ENCODE peak calls at places on chromosomes 2 and 18, in four cellular contexts. C is heart left ventricle, S is tibial nerve, J is neural progenitor cell. G is an unnamed sample. For H3K27me3 and H3K4me1, the result is how much of the 10 kb centered on the place peaks cover.

GRCh38 chr2:241943209-241943850 is 73.8 kb downstream of the RTP5 start:
- DNase-seq in S (no peak), C (no peak), J (no peak), G (no peak)

GRCh38 chr18:9539283-9539682 is 64.0 kb downstream of the RALBP1 start:
- DNase-seq in J (no peak), S (no peak), C (no peak), G (no peak)

GRCh38 chr2:237879058-237879430 is 19.6 kb downstream of the RAMP1 start:
- DNase-seq in C (no peak), J (no peak), S (no peak), G (peak)

GRCh38 chr2:64288321-64288931 is 144.2 kb upstream of the PELI1 start:
- DNase-seq in J (no peak), C (peak), S (no peak), G (no peak)

GRCh38 chr18:73939391-73939790 is 208.2 kb downstream of the FBXO15 start:
- DNase-seq in J (no peak), C (no peak), S (no peak), G (no peak)

GRCh38 chr2:226799211-226799975 is at the start of gene IRS1:
- DNase-seq in C (peak), J (peak), S (peak), G (peak)

GRCh38 chr18:70981400-70982140 is 692.7 kb downstream of the SOCS6 start:
- DNase-seq in S (no peak), J (no peak), C (no peak), G (no peak)

GRCh38 chr2:26562811-26563645 is 78.1 kb downstream of the CIB4 start:
- DNase-seq in J (no peak), S (peak), C (no peak), G (no peak)

GRCh38 chr2:54083021-54083420 is 32.4 kb upstream of the ACYP2 start:
- DNase-seq in C (no peak), J (peak), S (no peak), G (no peak)

GRCh38 chr2:207230261-207231105 is 64.7 kb upstream of the KLF7 start:
- DNase-seq in C (no peak), J (peak), S (no peak), G (peak)

GRCh38 chr2:234100686-234101085 is 50.2 kb downstream of the SPP2 start:
- DNase-seq in S (no peak), J (no peak), C (no peak), G (no peak)

GRCh38 chr18:52219102-52219501 is 120.9 kb upstream of the DCC start:
- DNase-seq in S (no peak), J (no peak), C (no peak), G (no peak)

GRCh38 chr2:233706720-233707119 is 6.0 kb upstream of the UGT1A5 start:
- DNase-seq in S (no peak), C (no peak), J (no peak), G (no peak)

GRCh38 chr2:61887684-61888303 is 662 bp downstream of the CCT4 start:
- DNase-seq in J (peak), S (peak), C (no peak), G (peak)

GRCh38 chr18:79952996-79953559 is 1.6 kb upstream of the SLC66A2 start:
- DNase-seq in C (no peak), S (no peak), J (peak), G (no peak)

GRCh38 chr18:79953921-79954651 is 2.6 kb upstream of the SLC66A2 start:
- DNase-seq in J (no peak), C (no peak), S (no peak), G (no peak)

GRCh38 chr18:79951545-79952456 is at the start of gene SLC66A2:
- DNase-seq in J (peak), C (peak), S (peak), G (peak)

GRCh38 chr18:79950440-79951341 is 762 bp downstream of the SLC66A2 start:
- DNase-seq in C (no peak), S (no peak), J (peak), G (no peak)

DNA sequence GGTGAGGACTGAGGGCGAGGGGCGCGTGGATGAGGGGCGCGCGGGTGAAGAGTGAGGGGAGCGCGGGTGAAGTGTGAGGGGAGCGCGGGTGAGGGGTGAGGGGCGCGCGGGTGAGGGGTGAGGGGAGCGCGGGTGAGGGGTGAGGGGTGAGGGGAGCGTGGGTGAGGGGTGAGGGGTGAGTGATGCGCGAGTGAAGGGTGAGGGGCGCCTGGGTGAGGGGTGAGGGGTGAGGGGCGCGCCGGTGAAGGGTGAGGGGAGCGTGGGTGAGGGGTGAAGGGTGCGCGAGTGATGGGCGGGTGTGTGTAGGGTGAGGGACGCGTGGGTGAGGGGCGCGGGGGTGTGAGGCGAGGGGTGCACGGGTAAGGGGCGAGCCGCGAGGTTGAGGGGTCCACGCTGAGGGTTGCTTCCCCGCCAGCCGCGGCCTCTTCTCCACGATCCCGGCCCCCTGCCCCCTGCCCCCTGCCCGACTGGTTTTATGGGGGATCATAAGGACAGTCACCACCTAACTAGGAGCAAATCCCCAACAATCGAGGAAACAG is 1.1 kb upstream of the SLC66A2 start:
- DNase-seq in S (no peak), C (no peak), J (no peak), G (no peak)
- H3K4me3 ChIP-seq in S (peak), C (peak), J (peak), G (peak)

GRCh38 chr18:76938619-76939018 is 116.3 kb downstream of the ZNF236 start:
- DNase-seq in C (no peak), S (no peak), J (no peak), G (no peak)
- H3K27me3 ChIP-seq in C (under half), S (under half), J (under half), G (under half)

DNA sequence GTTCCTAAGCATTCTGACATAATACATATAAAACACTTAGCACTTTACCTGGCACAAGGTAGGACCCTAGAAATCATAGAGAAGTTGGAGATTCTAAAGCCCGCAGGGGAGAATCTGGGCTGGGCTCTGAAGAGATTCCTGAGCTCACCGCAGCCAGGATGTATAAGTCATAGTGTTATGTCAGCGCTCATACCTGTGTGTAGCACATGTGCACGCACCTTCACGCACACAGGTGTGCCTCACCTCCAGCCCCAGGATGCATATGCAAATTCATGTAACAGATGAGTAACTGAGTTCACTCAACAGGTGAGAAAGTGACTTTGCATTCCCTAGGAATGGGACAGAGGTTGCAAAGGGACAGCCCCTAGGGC is 7.9 kb upstream of the SDC1 start:
- DNase-seq in C (no peak), S (no peak), J (no peak), G (peak)
- H3K4me1 ChIP-seq in C (under half), S (under half), J (under half), G (under half)

GRCh38 chr2:177242136-177242987 is 22.2 kb downstream of the NFE2L2 start:
- DNase-seq in C (no peak), J (no peak), S (peak), G (peak)

GRCh38 chr2:177241771-177242135 is 22.8 kb downstream of the NFE2L2 start:
- DNase-seq in J (no peak), S (no peak), C (no peak), G (no peak)

GRCh38 chr2:177244244-177244771 is 20.2 kb downstream of the NFE2L2 start:
- DNase-seq in S (no peak), C (no peak), J (no peak), G (no peak)

GRCh38 chr2:177243476-177243875 is 21.1 kb downstream of the NFE2L2 start:
- DNase-seq in J (no peak), C (no peak), S (no peak), G (no peak)

GRCh38 chr2:177243073-177243472 is 21.5 kb downstream of the NFE2L2 start:
- DNase-seq in C (no peak), S (no peak), J (no peak), G (no peak)
- H3K4me3 ChIP-seq in C (no peak), S (peak), J (no peak), G (no peak)

DNA sequence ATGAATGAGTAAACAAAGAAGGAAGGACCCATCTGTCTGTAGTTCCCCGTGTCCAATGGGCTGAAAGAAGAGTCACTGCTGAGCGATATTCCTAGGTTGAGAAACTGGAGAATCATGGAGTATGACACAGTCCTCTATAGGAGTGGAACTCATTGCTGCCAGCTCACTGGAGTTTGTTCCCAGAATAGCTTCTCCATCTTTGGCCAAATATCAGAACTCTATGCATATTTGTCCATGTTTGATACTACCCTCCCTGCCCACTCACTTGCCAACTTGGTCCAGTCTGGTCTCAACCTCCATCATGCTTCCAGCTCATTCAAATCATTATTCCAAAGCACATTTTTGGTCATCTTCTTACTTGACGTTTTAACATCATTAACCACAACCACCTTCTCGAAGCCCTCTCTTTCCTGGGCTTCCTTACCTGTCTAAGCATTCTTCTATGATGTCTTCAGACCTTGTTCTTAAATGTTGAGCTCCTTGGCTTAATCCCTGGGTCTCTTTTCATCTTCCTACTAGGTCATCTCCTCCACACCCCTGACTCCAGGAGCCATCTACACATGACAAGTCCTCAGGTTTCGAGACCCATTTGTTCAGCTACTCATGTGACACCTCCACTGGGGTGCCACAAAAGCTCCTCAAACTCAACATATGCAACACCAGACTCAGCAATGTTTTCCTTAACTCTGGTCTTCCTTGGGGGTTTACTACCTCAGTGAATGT is 221.6 kb downstream of the MYCN start:
- DNase-seq in S (no peak), C (no peak), J (no peak), G (no peak)
- H3K27me3 ChIP-seq in S (under half), C (under half), J (under half), G (under half)

GRCh38 chr2:231613655-231614558 is 21.2 kb downstream of the TEX44 start:
- DNase-seq in S (peak), C (peak), J (peak), G (peak)

GRCh38 chr2:231612199-231613053 is 19.8 kb downstream of the TEX44 start:
- DNase-seq in J (peak), C (peak), S (peak), G (peak)

GRCh38 chr2:231615058-231615671 is 22.5 kb downstream of the TEX44 start:
- DNase-seq in S (no peak), C (peak), J (peak), G (no peak)

GRCh38 chr2:231613054-231613654 is 20.5 kb downstream of the TEX44 start:
- DNase-seq in S (peak), J (no peak), C (no peak), G (no peak)

GRCh38 chr2:231614559-231615057 is 21.9 kb downstream of the TEX44 start:
- DNase-seq in J (no peak), S (no peak), C (peak), G (no peak)
- H3K4me1 ChIP-seq in J (under half), S (under half), C (under half), G (under half)